ENCODE peak calls at places on chromosomes 12 and 14, in eight cellular contexts. One of them, this sample, is unnamed.

GRCh38 chr14:55638665-55639064 is 58.7 kb downstream of the KTN1 start:
- DNase-seq in T-helper 2 cell: no peak
- DNase-seq in GM12878: no peak
- DNase-seq in ureter: no peak
- DNase-seq in COR-L47: no peak
- DNase-seq in activated T-cell treated with anti-CD3 and anti-CD28 coated beads for 48 hours: no peak
- DNase-seq in LHCN-M2: peak
- DNase-seq in endothelial cell of umbilical vein: peak
- DNase-seq in this sample: no peak

GRCh38 chr12:117968826-117969659 is at the start of gene KSR2:
- DNase-seq in GM12878: no peak
- DNase-seq in activated T-cell treated with anti-CD3 and anti-CD28 coated beads for 48 hours: peak
- DNase-seq in ureter: peak
- DNase-seq in COR-L47: peak
- DNase-seq in endothelial cell of umbilical vein: peak
- DNase-seq in T-helper 2 cell: peak
- DNase-seq in LHCN-M2: no peak
- DNase-seq in this sample: peak

GRCh38 chr12:30756074-30756473 is 1.3 kb upstream of the CAPRIN2 start:
- DNase-seq in LHCN-M2: no peak
- DNase-seq in GM12878: no peak
- DNase-seq in T-helper 2 cell: no peak
- DNase-seq in COR-L47: no peak
- DNase-seq in endothelial cell of umbilical vein: no peak
- DNase-seq in activated T-cell treated with anti-CD3 and anti-CD28 coated beads for 48 hours: no peak
- DNase-seq in ureter: no peak
- DNase-seq in this sample: no peak

GRCh38 chr14:22981090-22982012 is 1.0 kb downstream of the AJUBA start:
- DNase-seq in activated T-cell treated with anti-CD3 and anti-CD28 coated beads for 48 hours: no peak
- DNase-seq in GM12878: no peak
- DNase-seq in ureter: no peak
- DNase-seq in LHCN-M2: no peak
- DNase-seq in COR-L47: no peak
- DNase-seq in endothelial cell of umbilical vein: peak
- DNase-seq in T-helper 2 cell: no peak
- DNase-seq in this sample: no peak

GRCh38 chr12:49365542-49365941 is 1.7 kb upstream of the SPATS2 start:
- DNase-seq in endothelial cell of umbilical vein: peak
- DNase-seq in LHCN-M2: peak
- DNase-seq in activated T-cell treated with anti-CD3 and anti-CD28 coated beads for 48 hours: no peak
- DNase-seq in T-helper 2 cell: no peak
- DNase-seq in GM12878: no peak
- DNase-seq in ureter: no peak
- DNase-seq in COR-L47: no peak
- DNase-seq in this sample: no peak

GRCh38 chr12:112107728-112108447 is 695 bp downstream of the NAA25 start:
- DNase-seq in ureter: peak
- DNase-seq in LHCN-M2: no peak
- DNase-seq in endothelial cell of umbilical vein: peak
- DNase-seq in GM12878: no peak
- DNase-seq in activated T-cell treated with anti-CD3 and anti-CD28 coated beads for 48 hours: no peak
- DNase-seq in COR-L47: no peak
- DNase-seq in T-helper 2 cell: peak
- DNase-seq in this sample: no peak

GRCh38 chr12:66441905-66442559 is 139.7 kb downstream of the HELB start:
- DNase-seq in GM12878: no peak
- DNase-seq in T-helper 2 cell: no peak
- DNase-seq in ureter: no peak
- DNase-seq in activated T-cell treated with anti-CD3 and anti-CD28 coated beads for 48 hours: no peak
- DNase-seq in endothelial cell of umbilical vein: no peak
- DNase-seq in LHCN-M2: no peak
- DNase-seq in COR-L47: no peak
- DNase-seq in this sample: no peak

GRCh38 chr12:11719678-11720099 is 70.2 kb downstream of the ETV6 start:
- DNase-seq in ureter: no peak
- DNase-seq in GM12878: no peak
- DNase-seq in endothelial cell of umbilical vein: peak
- DNase-seq in LHCN-M2: peak
- DNase-seq in activated T-cell treated with anti-CD3 and anti-CD28 coated beads for 48 hours: peak
- DNase-seq in COR-L47: no peak
- DNase-seq in T-helper 2 cell: peak
- DNase-seq in this sample: no peak

GRCh38 chr12:131642101-131642540 is 68.8 kb upstream of the SFSWAP start:
- DNase-seq in GM12878: peak
- DNase-seq in activated T-cell treated with anti-CD3 and anti-CD28 coated beads for 48 hours: no peak
- DNase-seq in endothelial cell of umbilical vein: peak
- DNase-seq in T-helper 2 cell: no peak
- DNase-seq in LHCN-M2: no peak
- DNase-seq in ureter: no peak
- DNase-seq in COR-L47: no peak
- DNase-seq in this sample: no peak

GRCh38 chr14:36807727-36808126 is 146.1 kb downstream of the PAX9 start:
- DNase-seq in GM12878: no peak
- DNase-seq in ureter: no peak
- DNase-seq in endothelial cell of umbilical vein: no peak
- DNase-seq in LHCN-M2: no peak
- DNase-seq in T-helper 2 cell: no peak
- DNase-seq in activated T-cell treated with anti-CD3 and anti-CD28 coated beads for 48 hours: no peak
- DNase-seq in COR-L47: peak
- DNase-seq in this sample: no peak

GRCh38 chr12:121214855-121215745 is 5.2 kb downstream of the P2RX4 start:
- DNase-seq in activated T-cell treated with anti-CD3 and anti-CD28 coated beads for 48 hours: no peak
- DNase-seq in ureter: no peak
- DNase-seq in COR-L47: no peak
- DNase-seq in GM12878: no peak
- DNase-seq in T-helper 2 cell: no peak
- DNase-seq in LHCN-M2: peak
- DNase-seq in endothelial cell of umbilical vein: peak
- DNase-seq in this sample: no peak

GRCh38 chr12:34406996-34407300 is 384.7 kb downstream of the ALG10 start:
- DNase-seq in T-helper 2 cell: no peak
- DNase-seq in ureter: no peak
- DNase-seq in activated T-cell treated with anti-CD3 and anti-CD28 coated beads for 48 hours: no peak
- DNase-seq in GM12878: no peak
- DNase-seq in LHCN-M2: no peak
- DNase-seq in COR-L47: no peak
- DNase-seq in endothelial cell of umbilical vein: no peak
- DNase-seq in this sample: no peak

GRCh38 chr12:46110928-46111699 is 120.7 kb upstream of the SCAF11 start:
- DNase-seq in GM12878: no peak
- DNase-seq in LHCN-M2: no peak
- DNase-seq in COR-L47: peak
- DNase-seq in T-helper 2 cell: no peak
- DNase-seq in activated T-cell treated with anti-CD3 and anti-CD28 coated beads for 48 hours: no peak
- DNase-seq in ureter: no peak
- DNase-seq in endothelial cell of umbilical vein: no peak
- DNase-seq in this sample: no peak

GRCh38 chr12:95674631-95675030 is 115.9 kb downstream of the NTN4 start:
- DNase-seq in endothelial cell of umbilical vein: peak
- DNase-seq in activated T-cell treated with anti-CD3 and anti-CD28 coated beads for 48 hours: no peak
- DNase-seq in COR-L47: peak
- DNase-seq in GM12878: no peak
- DNase-seq in ureter: no peak
- DNase-seq in T-helper 2 cell: no peak
- DNase-seq in LHCN-M2: peak
- DNase-seq in this sample: peak

GRCh38 chr12:75389061-75389460 is 1.8 kb upstream of the GLIPR1L2 start:
- DNase-seq in COR-L47: peak
- DNase-seq in ureter: no peak
- DNase-seq in T-helper 2 cell: no peak
- DNase-seq in activated T-cell treated with anti-CD3 and anti-CD28 coated beads for 48 hours: no peak
- DNase-seq in GM12878: no peak
- DNase-seq in endothelial cell of umbilical vein: peak
- DNase-seq in LHCN-M2: peak
- DNase-seq in this sample: no peak

GRCh38 chr12:119528241-119528640 is 65.3 kb upstream of the TMEM233 start:
- DNase-seq in ureter: no peak
- DNase-seq in COR-L47: no peak
- DNase-seq in activated T-cell treated with anti-CD3 and anti-CD28 coated beads for 48 hours: no peak
- DNase-seq in endothelial cell of umbilical vein: no peak
- DNase-seq in T-helper 2 cell: no peak
- DNase-seq in GM12878: no peak
- DNase-seq in LHCN-M2: peak
- DNase-seq in this sample: no peak

GRCh38 chr14:36981832-36982528 is 190.4 kb downstream of the SLC25A21 start:
- DNase-seq in GM12878: no peak
- DNase-seq in endothelial cell of umbilical vein: peak
- DNase-seq in ureter: no peak
- DNase-seq in activated T-cell treated with anti-CD3 and anti-CD28 coated beads for 48 hours: no peak
- DNase-seq in T-helper 2 cell: no peak
- DNase-seq in COR-L47: no peak
- DNase-seq in LHCN-M2: peak
- DNase-seq in this sample: no peak

GRCh38 chr12:51174501-51174900 is 1.6 kb upstream of the TFCP2 start:
- DNase-seq in GM12878: no peak
- DNase-seq in T-helper 2 cell: no peak
- DNase-seq in ureter: no peak
- DNase-seq in LHCN-M2: no peak
- DNase-seq in activated T-cell treated with anti-CD3 and anti-CD28 coated beads for 48 hours: no peak
- DNase-seq in endothelial cell of umbilical vein: no peak
- DNase-seq in COR-L47: no peak
- DNase-seq in this sample: no peak

GRCh38 chr12:101857043-101857558 is 20.3 kb upstream of the DRAM1 start:
- DNase-seq in activated T-cell treated with anti-CD3 and anti-CD28 coated beads for 48 hours: no peak
- DNase-seq in LHCN-M2: peak
- DNase-seq in GM12878: no peak
- DNase-seq in ureter: no peak
- DNase-seq in endothelial cell of umbilical vein: peak
- DNase-seq in T-helper 2 cell: no peak
- DNase-seq in COR-L47: no peak
- DNase-seq in this sample: no peak

GRCh38 chr12:93990832-93991748 is 157.3 kb upstream of the PLXNC1 start:
- DNase-seq in LHCN-M2: peak
- DNase-seq in activated T-cell treated with anti-CD3 and anti-CD28 coated beads for 48 hours: no peak
- DNase-seq in endothelial cell of umbilical vein: no peak
- DNase-seq in GM12878: no peak
- DNase-seq in ureter: peak
- DNase-seq in T-helper 2 cell: no peak
- DNase-seq in COR-L47: no peak
- DNase-seq in this sample: no peak

GRCh38 chr12:6161124-6161882 is 36.8 kb upstream of the VWF start:
- DNase-seq in activated T-cell treated with anti-CD3 and anti-CD28 coated beads for 48 hours: no peak
- DNase-seq in T-helper 2 cell: no peak
- DNase-seq in LHCN-M2: no peak
- DNase-seq in GM12878: no peak
- DNase-seq in COR-L47: no peak
- DNase-seq in endothelial cell of umbilical vein: peak
- DNase-seq in ureter: no peak
- DNase-seq in this sample: no peak

GRCh38 chr12:25981597-25981996 is 23.1 kb downstream of the RASSF8 start:
- DNase-seq in GM12878: no peak
- DNase-seq in endothelial cell of umbilical vein: no peak
- DNase-seq in ureter: no peak
- DNase-seq in activated T-cell treated with anti-CD3 and anti-CD28 coated beads for 48 hours: no peak
- DNase-seq in T-helper 2 cell: no peak
- DNase-seq in LHCN-M2: no peak
- DNase-seq in COR-L47: no peak
- DNase-seq in this sample: no peak

GRCh38 chr14:99670361-99671229 is 13.5 kb upstream of the CYP46A1 start:
- DNase-seq in COR-L47: no peak
- DNase-seq in endothelial cell of umbilical vein: no peak
- DNase-seq in LHCN-M2: no peak
- DNase-seq in activated T-cell treated with anti-CD3 and anti-CD28 coated beads for 48 hours: no peak
- DNase-seq in ureter: no peak
- DNase-seq in GM12878: no peak
- DNase-seq in T-helper 2 cell: no peak
- DNase-seq in this sample: no peak

GRCh38 chr12:93819048-93819491 is 141.9 kb downstream of the CRADD start:
- DNase-seq in LHCN-M2: no peak
- DNase-seq in endothelial cell of umbilical vein: no peak
- DNase-seq in activated T-cell treated with anti-CD3 and anti-CD28 coated beads for 48 hours: no peak
- DNase-seq in GM12878: no peak
- DNase-seq in COR-L47: no peak
- DNase-seq in ureter: peak
- DNase-seq in T-helper 2 cell: no peak
- DNase-seq in this sample: no peak

This sample was measured in NCI-H2107.